ENCODE peak calls at places on chromosomes 13 and 19, in seven cellular contexts. N is non-pigmented ciliary epithelial cell, J is upper lobe of right lung, I is putamen, T is GF-D8, R is choroid plexus epithelial cell, G is AG10803. P is an unnamed sample.

GRCh38 chr13:21673592-21674270 is 2.9 kb downstream of the FGF9 start:
- DNase-seq in N (no peak), J (peak; percentile 82), I (no peak), T (no peak), R (peak; percentile 41), G (no peak), P (no peak)

GRCh38 chr19:5603626-5604025 is 18.9 kb downstream of the SAFB2 start:
- DNase-seq in N (no peak), J (no peak), I (no peak), T (no peak), R (no peak), G (no peak), P (no peak)

GRCh38 chr19:2337329-2337707 is 8.8 kb downstream of the SPPL2B start:
- DNase-seq in N (peak; percentile 37), J (no peak), I (peak; percentile 65), T (no peak), R (peak; percentile 74), G (no peak), P (no peak)

GRCh38 chr19:33778089-33778791 is 18.4 kb upstream of the KCTD15 start:
- DNase-seq in N (no peak), J (peak; percentile 93), I (peak; percentile 66), T (peak; percentile 7), R (peak; percentile 78), G (peak; percentile 62), P (peak; percentile 77)

GRCh38 chr13:105918842-105919741 is 616.4 kb downstream of the EFNB2 start:
- DNase-seq in N (peak; percentile 65), J (no peak), I (no peak), T (no peak), R (peak; percentile 75), G (peak; percentile 13), P (no peak)

GRCh38 chr13:44816701-44817684 is 172.3 kb downstream of the NUFIP1 start:
- DNase-seq in N (no peak), J (no peak), I (no peak), T (no peak), R (peak; percentile 51), G (peak; percentile 48), P (no peak)

GRCh38 chr13:21668665-21669599 is 1.9 kb upstream of the FGF9 start:
- DNase-seq in N (no peak), J (peak; percentile 63), I (no peak), T (no peak), R (peak; percentile 23), G (peak; percentile 20), P (no peak)

GRCh38 chr13:26186995-26187394 is 35.1 kb downstream of the RNF6 start:
- DNase-seq in N (no peak), J (no peak), I (no peak), T (no peak), R (no peak), G (no peak), P (no peak)

GRCh38 chr19:44498988-44499387 is 1.3 kb downstream of the ZNF180 start:
- DNase-seq in N (no peak), J (no peak), I (no peak), T (no peak), R (no peak), G (no peak), P (no peak)

GRCh38 chr19:39544201-39544903 is 4.4 kb upstream of the EID2 start:
- DNase-seq in N (no peak), J (no peak), I (no peak), T (no peak), R (peak; percentile 23), G (peak; percentile 56), P (no peak)

GRCh38 chr19:54074851-54075250 is 6.3 kb downstream of the TARM1 start:
- DNase-seq in N (no peak), J (no peak), I (no peak), T (no peak), R (no peak), G (no peak), P (no peak)

GRCh38 chr13:101202590-101202989 is 213.7 kb downstream of the NALCN start:
- DNase-seq in N (no peak), J (no peak), I (no peak), T (no peak), R (no peak), G (no peak), P (no peak)